ENCODE peak calls at places on chromosomes 4 and X, in ten cellular contexts. One of them, this sample, is unnamed.

GRCh38 chrX:106177106-106177981 is 9.2 kb downstream of the PWWP3B start:
- DNase-seq in NT2/D1: peak
- DNase-seq in globus pallidus: peak
- DNase-seq in ACHN: peak
- DNase-seq in CD4-positive, CD25-positive, alpha-beta regulatory T cell: no peak
- DNase-seq in brain microvascular endothelial cell: peak
- DNase-seq in dorsolateral prefrontal cortex: peak
- DNase-seq in astrocyte of the spinal cord: peak
- DNase-seq in activated B cell treated with CpG ODN at 0.5 μM for 24 hours: no peak
- DNase-seq in activated naive CD4-positive, alpha-beta T cell: no peak
- DNase-seq in this sample: no peak

GRCh38 chrX:135463937-135464336 is 42.2 kb downstream of the SMIM10L2A start:
- DNase-seq in globus pallidus: no peak
- DNase-seq in activated naive CD4-positive, alpha-beta T cell: no peak
- DNase-seq in brain microvascular endothelial cell: peak
- DNase-seq in NT2/D1: no peak
- DNase-seq in activated B cell treated with CpG ODN at 0.5 μM for 24 hours: no peak
- DNase-seq in astrocyte of the spinal cord: no peak
- DNase-seq in dorsolateral prefrontal cortex: no peak
- DNase-seq in ACHN: no peak
- DNase-seq in CD4-positive, CD25-positive, alpha-beta regulatory T cell: peak
- DNase-seq in this sample: no peak

GRCh38 chr4:8173641-8174242 is 15.1 kb upstream of the ABLIM2 start:
- DNase-seq in astrocyte of the spinal cord: no peak
- DNase-seq in CD4-positive, CD25-positive, alpha-beta regulatory T cell: no peak
- DNase-seq in NT2/D1: no peak
- DNase-seq in activated naive CD4-positive, alpha-beta T cell: no peak
- DNase-seq in dorsolateral prefrontal cortex: no peak
- DNase-seq in ACHN: no peak
- DNase-seq in globus pallidus: no peak
- DNase-seq in activated B cell treated with CpG ODN at 0.5 μM for 24 hours: no peak
- DNase-seq in brain microvascular endothelial cell: no peak
- DNase-seq in this sample: no peak

GRCh38 chr4:73222466-73223257 is 35.9 kb downstream of the ANKRD17 start:
- DNase-seq in CD4-positive, CD25-positive, alpha-beta regulatory T cell: peak
- DNase-seq in globus pallidus: peak
- DNase-seq in activated naive CD4-positive, alpha-beta T cell: no peak
- DNase-seq in ACHN: peak
- DNase-seq in NT2/D1: peak
- DNase-seq in brain microvascular endothelial cell: peak
- DNase-seq in activated B cell treated with CpG ODN at 0.5 μM for 24 hours: no peak
- DNase-seq in astrocyte of the spinal cord: peak
- DNase-seq in dorsolateral prefrontal cortex: no peak
- DNase-seq in this sample: peak

GRCh38 chr4:87547016-87547708 is 18.0 kb upstream of the SPARCL1 start:
- DNase-seq in NT2/D1: no peak
- DNase-seq in globus pallidus: no peak
- DNase-seq in astrocyte of the spinal cord: no peak
- DNase-seq in ACHN: no peak
- DNase-seq in dorsolateral prefrontal cortex: no peak
- DNase-seq in activated B cell treated with CpG ODN at 0.5 μM for 24 hours: no peak
- DNase-seq in CD4-positive, CD25-positive, alpha-beta regulatory T cell: no peak
- DNase-seq in activated naive CD4-positive, alpha-beta T cell: no peak
- DNase-seq in brain microvascular endothelial cell: no peak
- DNase-seq in this sample: no peak

GRCh38 chr4:6695660-6696581 is 2.2 kb downstream of the S100P start:
- DNase-seq in globus pallidus: no peak
- DNase-seq in NT2/D1: no peak
- DNase-seq in activated naive CD4-positive, alpha-beta T cell: no peak
- DNase-seq in activated B cell treated with CpG ODN at 0.5 μM for 24 hours: no peak
- DNase-seq in CD4-positive, CD25-positive, alpha-beta regulatory T cell: peak
- DNase-seq in astrocyte of the spinal cord: no peak
- DNase-seq in brain microvascular endothelial cell: no peak
- DNase-seq in dorsolateral prefrontal cortex: no peak
- DNase-seq in ACHN: no peak
- DNase-seq in this sample: no peak

GRCh38 chr4:169153451-169153850 is 117.3 kb downstream of the SH3RF1 start:
- DNase-seq in NT2/D1: no peak
- DNase-seq in astrocyte of the spinal cord: no peak
- DNase-seq in CD4-positive, CD25-positive, alpha-beta regulatory T cell: no peak
- DNase-seq in ACHN: no peak
- DNase-seq in brain microvascular endothelial cell: no peak
- DNase-seq in dorsolateral prefrontal cortex: no peak
- DNase-seq in activated B cell treated with CpG ODN at 0.5 μM for 24 hours: no peak
- DNase-seq in globus pallidus: no peak
- DNase-seq in activated naive CD4-positive, alpha-beta T cell: no peak
- DNase-seq in this sample: no peak

GRCh38 chr4:65865489-65865888 is 195.2 kb upstream of the EPHA5 start:
- DNase-seq in brain microvascular endothelial cell: peak
- DNase-seq in astrocyte of the spinal cord: peak
- DNase-seq in ACHN: peak
- DNase-seq in dorsolateral prefrontal cortex: no peak
- DNase-seq in CD4-positive, CD25-positive, alpha-beta regulatory T cell: no peak
- DNase-seq in activated B cell treated with CpG ODN at 0.5 μM for 24 hours: no peak
- DNase-seq in NT2/D1: peak
- DNase-seq in globus pallidus: no peak
- DNase-seq in activated naive CD4-positive, alpha-beta T cell: no peak
- DNase-seq in this sample: no peak

GRCh38 chrX:153381684-153382532 is 19.2 kb downstream of the PNMA6E start:
- DNase-seq in activated naive CD4-positive, alpha-beta T cell: no peak
- DNase-seq in activated B cell treated with CpG ODN at 0.5 μM for 24 hours: no peak
- DNase-seq in CD4-positive, CD25-positive, alpha-beta regulatory T cell: peak
- DNase-seq in dorsolateral prefrontal cortex: no peak
- DNase-seq in astrocyte of the spinal cord: peak
- DNase-seq in globus pallidus: peak
- DNase-seq in brain microvascular endothelial cell: peak
- DNase-seq in NT2/D1: no peak
- DNase-seq in ACHN: peak
- DNase-seq in this sample: peak

GRCh38 chrX:9258346-9259104 is 206.3 kb upstream of the TBL1X start:
- DNase-seq in NT2/D1: no peak
- DNase-seq in activated naive CD4-positive, alpha-beta T cell: no peak
- DNase-seq in globus pallidus: no peak
- DNase-seq in brain microvascular endothelial cell: no peak
- DNase-seq in astrocyte of the spinal cord: no peak
- DNase-seq in activated B cell treated with CpG ODN at 0.5 μM for 24 hours: no peak
- DNase-seq in dorsolateral prefrontal cortex: no peak
- DNase-seq in CD4-positive, CD25-positive, alpha-beta regulatory T cell: peak
- DNase-seq in ACHN: no peak
- DNase-seq in this sample: no peak

GRCh38 chr4:183098080-183098722 is 856 bp upstream of the WWC2 start:
- DNase-seq in NT2/D1: no peak
- DNase-seq in dorsolateral prefrontal cortex: no peak
- DNase-seq in CD4-positive, CD25-positive, alpha-beta regulatory T cell: no peak
- DNase-seq in activated B cell treated with CpG ODN at 0.5 μM for 24 hours: peak
- DNase-seq in ACHN: peak
- DNase-seq in globus pallidus: no peak
- DNase-seq in astrocyte of the spinal cord: peak
- DNase-seq in brain microvascular endothelial cell: peak
- DNase-seq in activated naive CD4-positive, alpha-beta T cell: no peak
- DNase-seq in this sample: peak

GRCh38 chr4:48653217-48654014 is 126.7 kb downstream of the FRYL start:
- DNase-seq in dorsolateral prefrontal cortex: peak
- DNase-seq in CD4-positive, CD25-positive, alpha-beta regulatory T cell: peak
- DNase-seq in activated B cell treated with CpG ODN at 0.5 μM for 24 hours: no peak
- DNase-seq in brain microvascular endothelial cell: peak
- DNase-seq in globus pallidus: peak
- DNase-seq in NT2/D1: no peak
- DNase-seq in activated naive CD4-positive, alpha-beta T cell: no peak
- DNase-seq in astrocyte of the spinal cord: peak
- DNase-seq in ACHN: no peak
- DNase-seq in this sample: peak

GRCh38 chrX:17007134-17007768 is 60.8 kb downstream of the REPS2 start:
- DNase-seq in ACHN: peak
- DNase-seq in activated B cell treated with CpG ODN at 0.5 μM for 24 hours: no peak
- DNase-seq in astrocyte of the spinal cord: peak
- DNase-seq in brain microvascular endothelial cell: no peak
- DNase-seq in dorsolateral prefrontal cortex: no peak
- DNase-seq in NT2/D1: no peak
- DNase-seq in globus pallidus: peak
- DNase-seq in activated naive CD4-positive, alpha-beta T cell: no peak
- DNase-seq in CD4-positive, CD25-positive, alpha-beta regulatory T cell: no peak
- DNase-seq in this sample: peak

GRCh38 chr4:10085828-10086505 is 30.6 kb downstream of the WDR1 start:
- DNase-seq in CD4-positive, CD25-positive, alpha-beta regulatory T cell: no peak
- DNase-seq in NT2/D1: no peak
- DNase-seq in dorsolateral prefrontal cortex: peak
- DNase-seq in activated naive CD4-positive, alpha-beta T cell: no peak
- DNase-seq in globus pallidus: no peak
- DNase-seq in activated B cell treated with CpG ODN at 0.5 μM for 24 hours: no peak
- DNase-seq in ACHN: no peak
- DNase-seq in brain microvascular endothelial cell: no peak
- DNase-seq in astrocyte of the spinal cord: peak
- DNase-seq in this sample: no peak

GRCh38 chrX:72308566-72309296 is 3.0 kb upstream of the CITED1 start:
- DNase-seq in astrocyte of the spinal cord: peak
- DNase-seq in globus pallidus: peak
- DNase-seq in ACHN: peak
- DNase-seq in dorsolateral prefrontal cortex: peak
- DNase-seq in activated B cell treated with CpG ODN at 0.5 μM for 24 hours: peak
- DNase-seq in NT2/D1: peak
- DNase-seq in brain microvascular endothelial cell: peak
- DNase-seq in activated naive CD4-positive, alpha-beta T cell: no peak
- DNase-seq in CD4-positive, CD25-positive, alpha-beta regulatory T cell: peak
- DNase-seq in this sample: peak

GRCh38 chr4:136443006-136443405 is 1089.3 kb downstream of the PCDH18 start:
- DNase-seq in CD4-positive, CD25-positive, alpha-beta regulatory T cell: no peak
- DNase-seq in globus pallidus: no peak
- DNase-seq in ACHN: no peak
- DNase-seq in dorsolateral prefrontal cortex: no peak
- DNase-seq in astrocyte of the spinal cord: no peak
- DNase-seq in activated B cell treated with CpG ODN at 0.5 μM for 24 hours: no peak
- DNase-seq in NT2/D1: no peak
- DNase-seq in activated naive CD4-positive, alpha-beta T cell: no peak
- DNase-seq in brain microvascular endothelial cell: no peak
- DNase-seq in this sample: no peak

GRCh38 chrX:115642895-115643530 is 82.0 kb downstream of the PLS3 start:
- DNase-seq in CD4-positive, CD25-positive, alpha-beta regulatory T cell: peak
- DNase-seq in ACHN: peak
- DNase-seq in brain microvascular endothelial cell: peak
- DNase-seq in astrocyte of the spinal cord: peak
- DNase-seq in NT2/D1: peak
- DNase-seq in dorsolateral prefrontal cortex: no peak
- DNase-seq in activated naive CD4-positive, alpha-beta T cell: no peak
- DNase-seq in activated B cell treated with CpG ODN at 0.5 μM for 24 hours: no peak
- DNase-seq in globus pallidus: peak
- DNase-seq in this sample: peak

GRCh38 chr4:15982833-15983528 is 20.0 kb upstream of the FGFBP2 start:
- DNase-seq in brain microvascular endothelial cell: peak
- DNase-seq in activated naive CD4-positive, alpha-beta T cell: no peak
- DNase-seq in CD4-positive, CD25-positive, alpha-beta regulatory T cell: no peak
- DNase-seq in globus pallidus: no peak
- DNase-seq in dorsolateral prefrontal cortex: no peak
- DNase-seq in ACHN: no peak
- DNase-seq in NT2/D1: no peak
- DNase-seq in activated B cell treated with CpG ODN at 0.5 μM for 24 hours: no peak
- DNase-seq in astrocyte of the spinal cord: peak
- DNase-seq in this sample: no peak

GRCh38 chr4:180059216-180059881 is 2183.9 kb upstream of the TENM3 start:
- DNase-seq in activated naive CD4-positive, alpha-beta T cell: no peak
- DNase-seq in dorsolateral prefrontal cortex: peak
- DNase-seq in globus pallidus: peak
- DNase-seq in CD4-positive, CD25-positive, alpha-beta regulatory T cell: no peak
- DNase-seq in ACHN: no peak
- DNase-seq in activated B cell treated with CpG ODN at 0.5 μM for 24 hours: no peak
- DNase-seq in astrocyte of the spinal cord: peak
- DNase-seq in NT2/D1: peak
- DNase-seq in brain microvascular endothelial cell: no peak
- DNase-seq in this sample: peak

GRCh38 chrX:19746919-19747671 is 140.3 kb downstream of the SH3KBP1 start:
- DNase-seq in activated B cell treated with CpG ODN at 0.5 μM for 24 hours: no peak
- DNase-seq in dorsolateral prefrontal cortex: no peak
- DNase-seq in NT2/D1: peak
- DNase-seq in ACHN: no peak
- DNase-seq in brain microvascular endothelial cell: no peak
- DNase-seq in CD4-positive, CD25-positive, alpha-beta regulatory T cell: no peak
- DNase-seq in astrocyte of the spinal cord: no peak
- DNase-seq in activated naive CD4-positive, alpha-beta T cell: no peak
- DNase-seq in globus pallidus: no peak
- DNase-seq in this sample: no peak

GRCh38 chrX:21838937-21839333 is 482 bp upstream of the MBTPS2 start:
- DNase-seq in NT2/D1: no peak
- DNase-seq in globus pallidus: no peak
- DNase-seq in dorsolateral prefrontal cortex: no peak
- DNase-seq in astrocyte of the spinal cord: no peak
- DNase-seq in CD4-positive, CD25-positive, alpha-beta regulatory T cell: no peak
- DNase-seq in ACHN: peak
- DNase-seq in brain microvascular endothelial cell: no peak
- DNase-seq in activated naive CD4-positive, alpha-beta T cell: no peak
- DNase-seq in activated B cell treated with CpG ODN at 0.5 μM for 24 hours: no peak
- DNase-seq in this sample: no peak

GRCh38 chrX:44415639-44416386 is 72.3 kb upstream of the EFHC2 start:
- DNase-seq in activated B cell treated with CpG ODN at 0.5 μM for 24 hours: no peak
- DNase-seq in NT2/D1: no peak
- DNase-seq in globus pallidus: no peak
- DNase-seq in CD4-positive, CD25-positive, alpha-beta regulatory T cell: no peak
- DNase-seq in activated naive CD4-positive, alpha-beta T cell: no peak
- DNase-seq in brain microvascular endothelial cell: no peak
- DNase-seq in dorsolateral prefrontal cortex: no peak
- DNase-seq in ACHN: no peak
- DNase-seq in astrocyte of the spinal cord: no peak
- DNase-seq in this sample: no peak

GRCh38 chr4:66376921-66377320 is 706.6 kb upstream of the EPHA5 start:
- DNase-seq in NT2/D1: no peak
- DNase-seq in dorsolateral prefrontal cortex: no peak
- DNase-seq in activated naive CD4-positive, alpha-beta T cell: no peak
- DNase-seq in CD4-positive, CD25-positive, alpha-beta regulatory T cell: no peak
- DNase-seq in activated B cell treated with CpG ODN at 0.5 μM for 24 hours: no peak
- DNase-seq in globus pallidus: no peak
- DNase-seq in brain microvascular endothelial cell: peak
- DNase-seq in ACHN: no peak
- DNase-seq in astrocyte of the spinal cord: no peak
- DNase-seq in this sample: no peak

GRCh38 chr4:2138846-2139500 is 79.8 kb downstream of the NAT8L start:
- DNase-seq in activated B cell treated with CpG ODN at 0.5 μM for 24 hours: no peak
- DNase-seq in dorsolateral prefrontal cortex: no peak
- DNase-seq in astrocyte of the spinal cord: no peak
- DNase-seq in brain microvascular endothelial cell: no peak
- DNase-seq in CD4-positive, CD25-positive, alpha-beta regulatory T cell: no peak
- DNase-seq in globus pallidus: no peak
- DNase-seq in ACHN: no peak
- DNase-seq in NT2/D1: no peak
- DNase-seq in activated naive CD4-positive, alpha-beta T cell: no peak
- DNase-seq in this sample: no peak

GRCh38 chr4:7686166-7686870 is 251.6 kb upstream of the PSAPL1 start:
- DNase-seq in astrocyte of the spinal cord: no peak
- DNase-seq in CD4-positive, CD25-positive, alpha-beta regulatory T cell: no peak
- DNase-seq in ACHN: no peak
- DNase-seq in globus pallidus: no peak
- DNase-seq in activated B cell treated with CpG ODN at 0.5 μM for 24 hours: no peak
- DNase-seq in brain microvascular endothelial cell: no peak
- DNase-seq in dorsolateral prefrontal cortex: no peak
- DNase-seq in activated naive CD4-positive, alpha-beta T cell: no peak
- DNase-seq in NT2/D1: no peak
- DNase-seq in this sample: no peak

GRCh38 chrX:78754917-78755316 is 7.4 kb downstream of the LPAR4 start:
- DNase-seq in CD4-positive, CD25-positive, alpha-beta regulatory T cell: no peak
- DNase-seq in NT2/D1: no peak
- DNase-seq in ACHN: no peak
- DNase-seq in globus pallidus: peak
- DNase-seq in astrocyte of the spinal cord: no peak
- DNase-seq in dorsolateral prefrontal cortex: no peak
- DNase-seq in activated naive CD4-positive, alpha-beta T cell: no peak
- DNase-seq in brain microvascular endothelial cell: no peak
- DNase-seq in activated B cell treated with CpG ODN at 0.5 μM for 24 hours: no peak
- DNase-seq in this sample: no peak

GRCh38 chrX:3362956-3363355 is 16.5 kb upstream of the MXRA5 start:
- DNase-seq in dorsolateral prefrontal cortex: no peak
- DNase-seq in globus pallidus: no peak
- DNase-seq in ACHN: no peak
- DNase-seq in CD4-positive, CD25-positive, alpha-beta regulatory T cell: no peak
- DNase-seq in NT2/D1: no peak
- DNase-seq in astrocyte of the spinal cord: no peak
- DNase-seq in activated B cell treated with CpG ODN at 0.5 μM for 24 hours: no peak
- DNase-seq in activated naive CD4-positive, alpha-beta T cell: no peak
- DNase-seq in brain microvascular endothelial cell: no peak
- DNase-seq in this sample: no peak

GRCh38 chrX:19611636-19612376 is 96.5 kb upstream of the MAP3K15 start:
- DNase-seq in brain microvascular endothelial cell: no peak
- DNase-seq in globus pallidus: no peak
- DNase-seq in CD4-positive, CD25-positive, alpha-beta regulatory T cell: no peak
- DNase-seq in activated B cell treated with CpG ODN at 0.5 μM for 24 hours: no peak
- DNase-seq in dorsolateral prefrontal cortex: no peak
- DNase-seq in NT2/D1: no peak
- DNase-seq in astrocyte of the spinal cord: no peak
- DNase-seq in ACHN: no peak
- DNase-seq in activated naive CD4-positive, alpha-beta T cell: no peak
- DNase-seq in this sample: no peak